ENCODE peak calls at places on chromosomes 2 and 18, in seven cellular contexts. C, Z, P, H, Q, K and W are unnamed samples.
A peak's percentile ranks its signal among the peaks of the same experiment; 100 is the strongest.

GRCh38 chr2:96325884-96326255 is 753 bp downstream of the ITPRIPL1 start:
- DNase-seq in C (no peak), Z (no peak), P (no peak), H (no peak), Q (no peak), K (no peak), W (no peak)

GRCh38 chr2:95021847-95022246 is 3.7 kb upstream of the MAL start:
- DNase-seq in C (no peak), Z (no peak), P (no peak), H (no peak), Q (no peak), K (no peak), W (no peak)

GRCh38 chr2:187078297-187078696 is 229.3 kb upstream of the ZSWIM2 start:
- DNase-seq in C (peak; percentile 68), Z (no peak), P (no peak), H (no peak), Q (no peak), K (peak; percentile 37), W (no peak)

GRCh38 chr2:218024336-218024735 is 21.5 kb upstream of the TNS1 start:
- DNase-seq in C (no peak), Z (peak; percentile 5), P (peak; percentile 5), H (no peak), Q (no peak), K (no peak), W (peak; percentile 30)

GRCh38 chr2:106020032-106020431 is 174.1 kb downstream of the UXS1 start:
- DNase-seq in C (peak; percentile 34), Z (no peak), P (no peak), H (peak; percentile 25), Q (no peak), K (no peak), W (no peak)

GRCh38 chr18:77970814-77971213 is 721.2 kb downstream of the GALR1 start:
- DNase-seq in C (no peak), Z (no peak), P (no peak), H (no peak), Q (no peak), K (no peak), W (no peak)

GRCh38 chr18:76457475-76457874 is 37.6 kb downstream of the ZNF516 start:
- DNase-seq in C (no peak), Z (no peak), P (no peak), H (no peak), Q (no peak), K (no peak), W (no peak)

GRCh38 chr2:70928366-70928765 is 7.3 kb upstream of the ATP6V1B1 start:
- DNase-seq in C (no peak), Z (peak; percentile 1), P (no peak), H (peak; percentile 75), Q (no peak), K (no peak), W (no peak)

GRCh38 chr2:111167238-111168162 is 46.8 kb downstream of the BCL2L11 start:
- DNase-seq in C (no peak), Z (no peak), P (no peak), H (peak; percentile 68), Q (no peak), K (no peak), W (no peak)

GRCh38 chr2:64212801-64213321 is 68.6 kb upstream of the PELI1 start:
- DNase-seq in C (peak; percentile 85), Z (no peak), P (no peak), H (no peak), Q (no peak), K (peak; percentile 79), W (peak; percentile 77)

GRCh38 chr18:75128911-75129716 is 79.8 kb downstream of the PTGR3 start:
- DNase-seq in C (no peak), Z (no peak), P (no peak), H (peak; percentile 77), Q (no peak), K (no peak), W (no peak)

GRCh38 chr2:54377901-54378493 is 78.1 kb upstream of the SPTBN1 start:
- DNase-seq in C (no peak), Z (no peak), P (no peak), H (no peak), Q (no peak), K (no peak), W (no peak)

GRCh38 chr2:100197643-100198153 is 55.3 kb upstream of the AFF3 start:
- DNase-seq in C (no peak), Z (peak; percentile 35), P (peak; percentile 58), H (peak; percentile 89), Q (peak; percentile 83), K (peak; percentile 57), W (no peak)

GRCh38 chr2:67877281-67877680 is 185.5 kb downstream of the C1D start:
- DNase-seq in C (no peak), Z (no peak), P (peak; percentile 12), H (no peak), Q (no peak), K (no peak), W (no peak)

GRCh38 chr2:156320491-156320896 is 12.0 kb downstream of the NR4A2 start:
- DNase-seq in C (peak; percentile 59), Z (peak; percentile 67), P (peak; percentile 55), H (no peak), Q (peak; percentile 47), K (no peak), W (no peak)
- TF ChIP-seq CTCF in C (no peak), Z (no peak), P (no peak), H (no peak), Q (peak; percentile 7), K (no peak), W (no peak)

DNA sequence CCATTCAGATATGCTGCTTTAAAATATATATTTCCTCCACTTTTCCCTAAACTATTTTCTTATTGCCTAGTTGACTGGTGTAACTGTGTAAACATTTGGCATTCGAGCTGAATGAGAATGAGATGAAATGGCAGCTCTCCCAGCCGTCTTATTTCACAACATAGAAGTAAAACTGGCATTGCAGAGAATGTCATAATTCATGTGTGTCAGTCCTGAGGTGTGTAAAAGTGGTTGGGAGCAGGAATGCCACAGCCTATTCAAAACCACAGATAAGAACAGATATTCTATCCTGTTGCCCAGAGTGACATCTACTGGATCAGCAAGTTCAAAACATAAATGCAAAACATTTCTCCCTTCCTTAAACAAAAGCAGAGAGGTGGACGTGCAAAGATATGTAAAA is 565.5 kb upstream of the CHAC2 start:
- DNase-seq in C (peak; percentile 84), Z (peak; percentile 72), P (no peak), H (no peak), Q (no peak), K (peak; percentile 47), W (no peak)
- TF ChIP-seq CTCF in C (peak; percentile 51), Z (peak; percentile 27), P (no peak), H (peak; percentile 43), Q (no peak), K (peak; percentile 49), W (no peak)

DNA sequence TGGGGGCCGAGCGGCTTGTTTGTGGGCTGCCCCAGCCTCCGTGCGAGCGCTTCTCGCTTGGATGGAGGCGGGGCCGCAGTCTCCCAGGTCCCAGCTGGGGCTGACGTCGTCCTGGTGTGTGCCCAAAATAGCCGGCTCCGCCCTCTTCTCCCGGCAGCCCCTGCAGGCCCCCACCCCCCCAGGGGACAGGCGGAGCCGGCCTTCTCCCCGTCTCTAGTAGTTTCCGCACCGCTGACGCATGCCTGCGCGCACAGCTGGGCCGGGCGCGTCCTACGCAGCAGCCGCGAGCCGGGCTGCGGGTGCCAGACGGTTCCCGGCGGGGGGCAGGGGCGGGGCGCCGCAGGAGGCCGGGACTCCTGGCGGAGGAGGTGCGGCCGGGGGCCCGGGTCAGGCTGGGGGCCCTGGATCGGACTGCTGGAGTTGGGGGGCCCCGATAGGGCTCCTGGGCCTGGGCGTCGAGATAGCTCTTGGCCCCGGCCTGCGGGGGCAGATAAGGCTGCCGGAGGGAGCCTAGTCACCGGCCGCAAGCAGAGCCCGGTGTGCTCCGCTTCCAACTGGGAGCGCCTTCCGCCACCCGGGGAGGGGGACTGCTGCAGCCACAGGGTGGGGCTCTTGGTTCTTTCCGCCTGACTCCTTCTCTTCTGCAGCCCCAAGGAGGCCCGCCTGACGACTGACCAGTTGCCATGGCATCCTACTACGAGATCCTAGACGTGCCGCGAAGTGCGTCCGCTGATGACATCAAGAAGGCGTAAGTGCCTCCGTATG is at the start of gene DNAJB2:
- DNase-seq in C (peak; percentile 99), Z (peak; percentile 99), P (peak; percentile 97), H (peak; percentile 99), Q (peak; percentile 99), K (peak; percentile 99), W (peak; percentile 100)
- TF ChIP-seq CTCF in C (no peak), Z (no peak), P (no peak), H (peak; percentile 22), Q (no peak), K (peak; percentile 43), W (peak; percentile 30)

DNA sequence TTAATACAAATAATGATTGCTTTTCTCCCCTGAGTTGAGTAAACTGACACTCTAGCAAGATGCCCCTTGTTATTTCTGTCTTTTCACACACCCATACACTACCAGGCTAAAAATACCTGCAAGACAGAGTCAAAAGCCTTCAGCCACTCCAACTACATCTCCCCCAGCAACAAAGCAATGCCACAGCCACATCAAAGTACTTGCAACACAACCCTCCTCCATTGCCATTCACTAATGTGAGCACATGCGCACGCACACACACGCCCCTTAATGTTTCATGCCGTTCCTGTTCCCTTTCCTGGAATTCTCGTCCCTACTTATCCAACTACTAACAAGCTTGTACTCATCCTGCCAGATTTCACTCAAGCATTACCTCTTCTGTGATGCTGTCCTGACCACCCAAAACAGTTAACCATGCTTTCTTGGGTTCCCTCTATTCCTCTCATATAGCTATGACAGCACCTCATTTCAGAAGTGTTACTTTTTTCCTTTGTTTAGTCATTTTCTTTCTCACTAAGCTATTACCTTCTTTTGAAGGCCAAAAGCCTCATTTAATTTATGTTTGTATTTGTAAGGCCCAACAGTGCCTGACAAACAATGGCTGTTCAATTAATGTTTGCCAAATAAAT is 29.6 kb downstream of the SLC25A12 start:
- DNase-seq in C (no peak), Z (no peak), P (no peak), H (no peak), Q (no peak), K (no peak), W (no peak)
- TF ChIP-seq CTCF in C (no peak), Z (no peak), P (no peak), H (no peak), Q (no peak), K (no peak), W (no peak)

DNA sequence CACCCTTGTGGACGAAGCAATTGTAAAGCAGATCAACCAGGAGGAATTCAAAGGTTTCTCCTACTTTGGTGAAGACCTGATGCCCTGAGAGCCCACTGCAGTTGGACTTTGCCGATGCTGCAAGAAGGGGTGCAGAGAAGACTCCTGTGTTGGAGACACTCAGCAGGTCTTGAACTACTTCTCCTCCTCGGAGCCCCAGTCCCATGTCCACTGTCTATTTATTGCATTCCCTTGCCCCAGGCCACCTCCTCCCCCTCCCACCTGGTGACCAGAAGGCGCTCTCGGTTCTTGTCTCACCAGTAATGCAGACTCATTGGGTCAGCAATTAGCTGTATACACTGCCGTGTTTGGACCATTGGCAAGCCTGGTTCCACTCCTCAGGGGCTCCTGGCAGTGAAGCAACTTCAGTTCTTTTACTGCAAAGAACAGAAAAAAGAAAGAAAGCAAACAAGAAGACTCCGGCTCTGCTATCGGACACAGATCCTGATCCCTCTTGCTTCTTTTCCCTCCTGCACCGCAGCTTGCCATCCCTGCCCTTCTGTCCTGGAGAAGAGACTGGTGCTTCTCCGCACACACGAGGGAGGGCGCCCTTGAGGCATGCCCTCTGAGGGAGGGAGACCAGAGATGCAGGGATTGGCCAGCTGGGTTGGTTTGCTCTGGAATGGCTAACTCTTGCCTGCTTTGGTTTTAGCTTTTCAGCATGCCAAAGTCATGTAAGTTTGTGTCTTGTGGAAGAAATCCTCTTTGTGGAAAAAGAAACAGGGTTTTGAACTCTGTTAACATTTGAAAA is 112.2 kb upstream of the EPAS1 start:
- DNase-seq in C (no peak), Z (no peak), P (peak; percentile 52), H (no peak), Q (no peak), K (no peak), W (no peak)
- TF ChIP-seq CTCF in C (peak; percentile 13), Z (no peak), P (peak; percentile 36), H (no peak), Q (no peak), K (peak; percentile 32), W (no peak)

GRCh38 chr18:858016-858415 is 46.0 kb upstream of the YES1 start:
- DNase-seq in C (no peak), Z (no peak), P (no peak), H (no peak), Q (no peak), K (no peak), W (no peak)
- TF ChIP-seq CTCF in C (no peak), Z (no peak), P (no peak), H (no peak), Q (no peak), K (no peak), W (no peak)